ENCODE peak calls at places on chromosomes 3 and 15, in five cellular contexts. K is adrenal gland, N is transverse colon, A is aorta, F is sigmoid colon. V is an unnamed sample. For H3K4me1, the result is how much of the 10 kb centered on the place peaks cover.

GRCh38 chr3:29481969-29482767 is 201.3 kb downstream of the RBMS3 start:
- DNase-seq in K (no peak), N (no peak), F (no peak), A (no peak), V (no peak)

GRCh38 chr3:187125319-187126031 is 13.8 kb downstream of the RPL39L start:
- DNase-seq in N (no peak), A (no peak), K (no peak), F (no peak), V (no peak)

GRCh38 chr3:179884136-179884535 is 152.6 kb downstream of the PEX5L start:
- DNase-seq in N (no peak), F (no peak), A (no peak), K (no peak), V (no peak)

GRCh38 chr3:153631664-153632063 is 469.6 kb downstream of the RAP2B start:
- DNase-seq in K (no peak), N (no peak), A (no peak), F (no peak), V (no peak)

GRCh38 chr3:124579641-124580040 is 150.6 kb upstream of the UMPS start:
- DNase-seq in A (no peak), K (no peak), N (no peak), F (no peak), V (no peak)

GRCh38 chr15:72782274-72782992 is 1.1 kb downstream of the ADPGK start:
- DNase-seq in A (no peak), K (no peak), N (no peak), F (no peak), V (no peak)

GRCh38 chr3:124266517-124266916 is 274.6 kb upstream of the ROPN1 start:
- DNase-seq in F (no peak), A (no peak), N (no peak), K (no peak), V (no peak)

GRCh38 chr3:20043398-20043797 is 3.2 kb downstream of the KAT2B start:
- DNase-seq in A (peak), N (peak), K (peak), F (peak), V (peak)

GRCh38 chr3:190566043-190566933 is 52.4 kb downstream of the IL1RAP start:
- DNase-seq in N (peak), A (peak), K (peak), F (peak), V (peak)

GRCh38 chr3:59150039-59150438 is 100.2 kb upstream of the CFAP20DC start:
- DNase-seq in F (no peak), A (no peak), K (no peak), N (no peak), V (no peak)

GRCh38 chr3:132625613-132626012 is 28.5 kb downstream of the ACKR4 start:
- DNase-seq in N (no peak), A (no peak), K (no peak), F (no peak), V (no peak)

GRCh38 chr3:117524890-117525289 is 815.3 kb downstream of the TUSC7 start:
- DNase-seq in F (no peak), N (no peak), K (no peak), A (no peak), V (no peak)

GRCh38 chr3:192253138-192253537 is 474.2 kb downstream of the FGF12 start:
- DNase-seq in A (no peak), K (no peak), N (no peak), F (no peak), V (no peak)

GRCh38 chr15:40877691-40878090 is 3.7 kb upstream of the RHOV start:
- DNase-seq in N (no peak), K (no peak), F (no peak), A (no peak), V (no peak)

GRCh38 chr15:38474155-38474757 is 20.3 kb downstream of the FAM98B start:
- DNase-seq in N (no peak), F (no peak), A (no peak), K (peak), V (no peak)

GRCh38 chr3:79030157-79030556 is 737.6 kb downstream of the ROBO1 start:
- DNase-seq in F (no peak), N (no peak), K (no peak), A (no peak), V (no peak)

GRCh38 chr3:157176108-157176507 is 16.2 kb upstream of the CCNL1 start:
- DNase-seq in F (no peak), K (no peak), N (no peak), A (no peak), V (no peak)

GRCh38 chr3:171459130-171459941 is 869 bp downstream of the TNIK start:
- DNase-seq in A (no peak), K (peak), N (peak), F (peak), V (peak)

GRCh38 chr3:164418426-164418825 is 659.9 kb downstream of the SI start:
- DNase-seq in F (no peak), A (no peak), N (peak), K (no peak), V (no peak)

GRCh38 chr15:79595995-79596622 is 164.0 kb downstream of the MINAR1 start:
- DNase-seq in A (peak), F (no peak), K (peak), N (peak), V (peak)

GRCh38 chr3:3237979-3238378 is 58.5 kb upstream of the CRBN start:
- DNase-seq in N (no peak), F (no peak), K (no peak), A (no peak), V (no peak)

GRCh38 chr3:69999191-70000027 is at the start of gene SAMMSON:
- DNase-seq in F (no peak), A (peak), N (no peak), K (no peak), V (no peak)

GRCh38 chr3:4332991-4333390 is 29.8 kb downstream of the SETMAR start:
- DNase-seq in N (no peak), K (no peak), F (no peak), A (no peak), V (no peak)

GRCh38 chr15:75532413-75533250 is 46.5 kb downstream of the PTPN9 start:
- DNase-seq in A (peak), K (peak), N (peak), F (peak), V (peak)

GRCh38 chr3:22117751-22118346 is 366.8 kb upstream of the ZNF385D start:
- DNase-seq in A (no peak), F (no peak), K (no peak), N (no peak), V (no peak)

GRCh38 chr3:48240711-48241491 is at the start of gene ZNF589:
- DNase-seq in A (peak), N (peak), F (peak), K (peak), V (peak)

GRCh38 chr3:126433496-126434263 is 39.0 kb downstream of the CFAP100 start:
- DNase-seq in F (peak), K (no peak), N (no peak), A (no peak), V (no peak)

GRCh38 chr15:98649621-98649995 is 1.3 kb downstream of the IGF1R start:
- DNase-seq in K (peak), A (peak), F (peak), N (peak), V (peak)

DNA sequence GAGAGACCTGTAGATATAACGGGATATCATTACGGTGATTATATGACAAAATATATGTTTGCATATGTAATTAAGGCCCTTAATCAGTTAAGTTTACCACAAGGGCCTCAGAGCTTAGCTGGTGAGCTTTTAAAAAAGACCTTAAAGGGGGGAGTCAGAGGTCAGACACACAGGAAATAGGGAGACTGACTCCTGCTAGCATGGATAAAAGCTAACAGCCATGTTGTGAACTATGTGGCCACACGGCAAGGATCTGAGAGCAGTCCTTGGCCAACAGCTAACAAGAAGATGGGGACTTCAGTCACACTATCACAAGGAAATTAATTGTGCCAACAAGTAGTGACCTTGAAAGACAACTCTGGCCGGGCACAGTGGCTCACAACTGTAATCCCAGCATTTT is 3.1 kb downstream of the STAG1 start:
- DNase-seq in A (no peak), K (no peak), F (no peak), N (no peak), V (no peak)
- H3K4me3 ChIP-seq in A (no peak), K (no peak), F (no peak), N (no peak), V (no peak)

GRCh38 chr3:100359030-100359429 is 24.5 kb downstream of the NIT2 start:
- DNase-seq in K (no peak), N (no peak), F (no peak), A (no peak), V (no peak)
- H3K4me1 ChIP-seq in K (under half), N (under half), F (under half), A (under half), V (under half)

DNA sequence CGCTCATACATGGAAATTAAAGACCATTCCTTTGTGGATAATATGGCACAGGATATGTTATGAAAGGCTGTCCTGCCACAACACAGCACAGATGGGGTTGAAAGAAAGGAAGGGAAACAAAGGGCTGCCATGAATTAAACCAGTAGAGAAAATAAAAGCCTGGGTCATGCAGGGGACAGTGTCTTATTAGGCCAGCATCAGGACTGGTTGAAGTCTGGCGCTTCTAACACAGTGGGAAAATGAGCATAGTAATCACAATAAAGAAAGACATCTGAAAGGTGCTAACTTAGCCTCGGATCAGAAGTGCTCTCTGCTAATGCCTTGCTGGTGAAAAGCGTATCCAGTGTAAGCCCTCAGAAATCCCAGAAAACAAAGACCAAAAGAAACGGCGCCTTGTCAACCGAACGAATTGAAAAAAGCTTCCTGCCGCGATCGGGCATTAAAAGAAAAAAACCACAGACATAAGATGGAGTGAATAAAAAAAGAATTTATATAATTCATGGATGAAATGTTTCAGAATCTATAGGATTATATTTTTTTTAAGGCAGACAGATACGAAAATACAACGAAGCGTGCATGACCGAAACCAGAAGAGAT is 578 bp upstream of the MKRN3 start:
- DNase-seq in A (no peak), N (no peak), K (no peak), F (no peak), V (no peak)
- H3K4me3 ChIP-seq in A (no peak), N (no peak), K (no peak), F (peak), V (no peak)

DNA sequence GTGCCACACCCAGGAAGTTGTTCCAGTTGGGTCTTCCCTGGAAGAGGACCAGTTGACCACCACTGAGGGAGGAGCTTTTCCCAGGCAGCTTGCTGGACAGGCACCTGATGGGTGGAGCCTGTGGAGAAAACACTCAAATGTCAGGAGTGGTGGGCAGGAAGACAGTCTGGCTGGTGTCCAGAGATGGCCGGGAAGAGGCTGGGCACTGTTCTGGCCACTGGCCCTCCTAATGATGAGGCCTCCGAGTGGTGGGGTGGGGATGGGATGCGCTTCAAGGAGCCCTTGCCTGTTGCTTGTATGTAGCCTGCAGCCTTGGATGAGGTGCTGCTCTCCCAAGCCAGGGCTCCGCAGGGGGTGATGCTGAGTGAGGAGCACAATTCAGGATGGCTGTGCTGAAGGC is 12.3 kb downstream of the PLEKHO2 start:
- DNase-seq in N (no peak), F (peak), A (peak), K (peak), V (no peak)
- H3K4me1 ChIP-seq in N (half or more), F (half or more), A (under half), K (under half), V (under half)

GRCh38 chr3:149639093-149639486 is 18.7 kb downstream of the WWTR1 start:
- DNase-seq in F (no peak), N (no peak), K (no peak), A (no peak), V (no peak)
- H3K4me3 ChIP-seq in F (peak), N (no peak), K (no peak), A (peak), V (no peak)

DNA sequence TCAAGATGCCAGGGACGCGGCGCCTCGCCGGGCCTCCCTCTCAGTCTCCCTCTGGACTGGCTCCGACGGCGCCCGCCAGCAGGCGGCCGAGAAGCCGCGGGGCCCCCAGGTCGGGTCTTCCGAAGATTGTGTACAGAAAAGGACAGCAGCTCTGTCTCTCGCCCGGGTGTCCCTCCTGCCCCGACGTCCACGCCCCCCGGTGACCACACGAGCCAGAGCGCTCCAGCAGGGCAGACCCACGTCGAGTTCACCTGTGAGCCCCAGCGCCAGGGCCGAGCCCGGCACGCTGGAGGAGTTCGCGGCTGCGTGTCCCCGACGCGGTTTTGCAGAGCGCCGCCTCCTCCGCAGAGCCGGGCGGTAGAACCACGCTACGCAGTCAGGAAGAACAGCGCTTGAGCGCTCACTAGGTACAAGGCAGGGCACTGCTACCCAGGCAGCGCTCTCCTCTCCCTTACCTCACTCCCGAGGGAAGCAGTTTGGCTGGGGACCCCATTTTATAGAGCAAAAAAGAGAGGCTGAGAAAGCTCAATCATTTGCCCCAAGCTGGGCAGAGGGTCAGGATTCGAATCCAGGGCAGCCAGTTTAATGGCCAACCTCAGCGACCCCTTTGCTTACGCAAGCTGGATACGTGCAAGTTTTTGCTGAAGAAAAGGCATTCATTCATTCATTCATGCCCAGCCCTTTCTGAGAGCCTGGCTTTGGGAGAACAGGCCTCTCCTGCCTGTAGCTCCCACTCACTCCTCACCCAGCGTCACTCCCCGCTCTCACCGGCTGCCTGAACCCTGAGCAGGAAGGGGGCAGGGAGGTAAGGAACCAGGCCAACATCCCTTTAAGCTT is 3.0 kb upstream of the TLE3 start:
- DNase-seq in K (peak), F (peak), A (peak), N (peak), V (peak)
- H3K4me1 ChIP-seq in K (under half), F (under half), A (under half), N (under half), V (under half)

DNA sequence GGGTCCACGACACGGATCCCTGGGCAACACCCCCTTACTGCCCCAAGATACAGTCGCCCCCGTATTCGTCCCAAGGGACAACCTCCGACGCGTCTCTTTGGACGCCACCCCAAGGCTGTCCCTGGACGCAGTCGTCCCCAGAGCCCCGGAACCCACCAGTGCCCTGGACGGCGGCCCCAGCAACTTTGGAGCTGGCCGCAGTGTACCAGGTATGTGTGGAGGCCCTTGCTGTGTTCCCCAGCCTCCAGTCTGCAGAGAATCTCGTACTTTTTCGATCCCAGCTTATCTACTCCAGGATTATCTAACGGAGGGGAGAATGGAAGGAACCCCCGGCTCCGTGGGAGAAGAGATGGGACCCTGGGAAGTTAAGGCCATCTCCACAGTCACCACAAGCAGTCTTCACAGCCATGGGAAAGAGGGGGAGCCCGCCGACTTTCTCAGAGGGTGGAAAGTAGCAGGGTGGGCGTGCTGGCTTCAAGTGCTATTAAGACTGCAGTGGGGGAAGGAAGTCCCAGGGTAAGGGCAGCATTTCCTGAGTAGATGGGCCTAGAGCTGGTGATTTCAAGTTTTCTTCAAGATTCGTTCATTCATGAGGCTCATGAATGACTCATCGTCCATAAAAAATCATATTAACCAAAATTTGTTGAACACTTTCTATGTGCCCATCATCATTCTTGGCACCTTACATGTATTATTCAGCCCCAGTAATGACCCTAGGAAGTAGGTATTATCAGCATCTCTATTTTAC is 1.1 kb downstream of the MESP2 start:
- DNase-seq in F (no peak), N (no peak), K (no peak), A (no peak), V (no peak)
- H3K4me3 ChIP-seq in F (peak), N (no peak), K (peak), A (no peak), V (no peak)

DNA sequence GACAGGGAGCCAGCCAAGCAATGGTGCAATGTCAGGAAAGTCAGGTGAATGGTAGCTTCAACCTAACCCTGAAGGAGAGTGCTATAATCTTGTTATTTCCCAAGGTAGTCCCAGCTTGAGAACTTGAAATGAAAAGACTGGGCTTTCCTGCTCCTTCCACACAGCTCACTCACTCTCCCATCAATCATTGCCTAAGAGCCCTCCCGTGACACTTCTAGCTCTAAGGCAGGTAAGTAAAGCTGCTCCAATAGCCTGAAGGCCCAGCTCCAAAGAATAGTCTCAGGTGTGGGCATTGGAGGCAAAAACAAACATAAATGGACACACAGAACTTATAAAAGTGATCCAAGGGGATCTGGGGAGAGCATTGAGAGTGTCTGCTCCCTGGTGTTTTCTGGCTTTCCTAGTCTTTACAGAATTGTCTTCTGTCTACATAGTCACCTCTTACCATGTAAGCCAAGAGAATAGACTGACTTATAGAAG is 63.1 kb upstream of the TBC1D5 start:
- DNase-seq in A (no peak), N (no peak), K (no peak), F (no peak), V (no peak)
- H3K4me1 ChIP-seq in A (under half), N (under half), K (under half), F (under half), V (under half)

V was measured in lung.